ENCODE peak calls at places on chromosome 18, in seven cellular contexts. One of them, this sample, is unnamed.

GRCh38 chr18:46756559-46757201 is at the start of gene ST8SIA5:
- DNase-seq in stimulated activated naive CD4-positive, alpha-beta T cell: no peak
- DNase-seq in stimulated activated CD8-positive, alpha-beta memory T cell treated with anti-CD3 and anti-CD28 coated beads, Interleukin-15, amount 100 ng/mL, for 1 hour: no peak
- DNase-seq in posterior vena cava: no peak
- DNase-seq in RPMI7951: peak; percentile 46
- DNase-seq in M059J: peak; percentile 55
- DNase-seq in activated naive CD4-positive, alpha-beta T cell: no peak
- DNase-seq in this sample: no peak

GRCh38 chr18:48942554-48943261 is 8.1 kb downstream of the SMAD7 start:
- DNase-seq in stimulated activated naive CD4-positive, alpha-beta T cell: no peak
- DNase-seq in stimulated activated CD8-positive, alpha-beta memory T cell treated with anti-CD3 and anti-CD28 coated beads, Interleukin-15, amount 100 ng/mL, for 1 hour: no peak
- DNase-seq in posterior vena cava: peak; percentile 81
- DNase-seq in RPMI7951: peak; percentile 98
- DNase-seq in M059J: peak; percentile 100
- DNase-seq in activated naive CD4-positive, alpha-beta T cell: no peak
- DNase-seq in this sample: no peak

GRCh38 chr18:44715245-44715644 is 34.6 kb downstream of the SETBP1 start:
- DNase-seq in stimulated activated naive CD4-positive, alpha-beta T cell: no peak
- DNase-seq in stimulated activated CD8-positive, alpha-beta memory T cell treated with anti-CD3 and anti-CD28 coated beads, Interleukin-15, amount 100 ng/mL, for 1 hour: no peak
- DNase-seq in posterior vena cava: peak; percentile 86
- DNase-seq in RPMI7951: peak; percentile 83
- DNase-seq in M059J: peak; percentile 91
- DNase-seq in activated naive CD4-positive, alpha-beta T cell: no peak
- DNase-seq in this sample: no peak

GRCh38 chr18:21361297-21361880 is 119.4 kb downstream of the GREB1L start:
- DNase-seq in stimulated activated naive CD4-positive, alpha-beta T cell: no peak
- DNase-seq in stimulated activated CD8-positive, alpha-beta memory T cell treated with anti-CD3 and anti-CD28 coated beads, Interleukin-15, amount 100 ng/mL, for 1 hour: no peak
- DNase-seq in posterior vena cava: no peak
- DNase-seq in RPMI7951: no peak
- DNase-seq in M059J: peak; percentile 39
- DNase-seq in activated naive CD4-positive, alpha-beta T cell: no peak
- DNase-seq in this sample: no peak

GRCh38 chr18:13563390-13563805 is 163.0 kb downstream of the FAM210A start:
- DNase-seq in stimulated activated naive CD4-positive, alpha-beta T cell: no peak
- DNase-seq in stimulated activated CD8-positive, alpha-beta memory T cell treated with anti-CD3 and anti-CD28 coated beads, Interleukin-15, amount 100 ng/mL, for 1 hour: no peak
- DNase-seq in posterior vena cava: no peak
- DNase-seq in RPMI7951: no peak
- DNase-seq in M059J: no peak
- DNase-seq in activated naive CD4-positive, alpha-beta T cell: no peak
- DNase-seq in this sample: no peak

GRCh38 chr18:75156139-75156750 is 52.7 kb downstream of the PTGR3 start:
- DNase-seq in stimulated activated naive CD4-positive, alpha-beta T cell: no peak
- DNase-seq in stimulated activated CD8-positive, alpha-beta memory T cell treated with anti-CD3 and anti-CD28 coated beads, Interleukin-15, amount 100 ng/mL, for 1 hour: no peak
- DNase-seq in posterior vena cava: no peak
- DNase-seq in RPMI7951: no peak
- DNase-seq in M059J: no peak
- DNase-seq in activated naive CD4-positive, alpha-beta T cell: no peak
- DNase-seq in this sample: no peak

GRCh38 chr18:7646174-7646886 is 79.2 kb downstream of the PTPRM start:
- DNase-seq in stimulated activated naive CD4-positive, alpha-beta T cell: no peak
- DNase-seq in stimulated activated CD8-positive, alpha-beta memory T cell treated with anti-CD3 and anti-CD28 coated beads, Interleukin-15, amount 100 ng/mL, for 1 hour: no peak
- DNase-seq in posterior vena cava: no peak
- DNase-seq in RPMI7951: no peak
- DNase-seq in M059J: no peak
- DNase-seq in activated naive CD4-positive, alpha-beta T cell: no peak
- DNase-seq in this sample: no peak

GRCh38 chr18:50696436-50696835 is 123.4 kb downstream of the MRO start:
- DNase-seq in stimulated activated naive CD4-positive, alpha-beta T cell: no peak
- DNase-seq in stimulated activated CD8-positive, alpha-beta memory T cell treated with anti-CD3 and anti-CD28 coated beads, Interleukin-15, amount 100 ng/mL, for 1 hour: no peak
- DNase-seq in posterior vena cava: peak; percentile 34
- DNase-seq in RPMI7951: no peak
- DNase-seq in M059J: no peak
- DNase-seq in activated naive CD4-positive, alpha-beta T cell: no peak
- DNase-seq in this sample: no peak

GRCh38 chr18:21998531-21998930 is 170.9 kb upstream of the GATA6 start:
- DNase-seq in stimulated activated naive CD4-positive, alpha-beta T cell: no peak
- DNase-seq in stimulated activated CD8-positive, alpha-beta memory T cell treated with anti-CD3 and anti-CD28 coated beads, Interleukin-15, amount 100 ng/mL, for 1 hour: no peak
- DNase-seq in posterior vena cava: no peak
- DNase-seq in RPMI7951: no peak
- DNase-seq in M059J: no peak
- DNase-seq in activated naive CD4-positive, alpha-beta T cell: no peak
- DNase-seq in this sample: no peak

GRCh38 chr18:59353079-59353680 is 5.9 kb downstream of the LMAN1 start:
- DNase-seq in stimulated activated naive CD4-positive, alpha-beta T cell: no peak
- DNase-seq in stimulated activated CD8-positive, alpha-beta memory T cell treated with anti-CD3 and anti-CD28 coated beads, Interleukin-15, amount 100 ng/mL, for 1 hour: no peak
- DNase-seq in posterior vena cava: no peak
- DNase-seq in RPMI7951: peak; percentile 11
- DNase-seq in M059J: peak; percentile 46
- DNase-seq in activated naive CD4-positive, alpha-beta T cell: no peak
- DNase-seq in this sample: no peak

GRCh38 chr18:34801769-34802168 is 91.7 kb downstream of the DTNA start:
- DNase-seq in stimulated activated naive CD4-positive, alpha-beta T cell: no peak
- DNase-seq in stimulated activated CD8-positive, alpha-beta memory T cell treated with anti-CD3 and anti-CD28 coated beads, Interleukin-15, amount 100 ng/mL, for 1 hour: no peak
- DNase-seq in posterior vena cava: no peak
- DNase-seq in RPMI7951: peak; percentile 63
- DNase-seq in M059J: peak; percentile 35
- DNase-seq in activated naive CD4-positive, alpha-beta T cell: no peak
- DNase-seq in this sample: no peak